ENCODE peak calls at places on chromosomes 2 and 18, in eight cellular contexts. K is NCI-H1092 treated with DMSO at 0.1 percent for 48 hours; O is gastrocnemius medialis; Z is cardiac fibroblast; U is stimulated activated CD8-positive, alpha-beta memory T cell treated with anti-CD3 and anti-CD28 coated beads, Interleukin-15, amount 100 ng/mL, for 1 hour; N is heart right ventricle; Q is activated CD8-positive, alpha-beta memory T cell treated with anti-CD3 and anti-CD28 coated beads, Interleukin-2, amount 50 U/mL, for 48 hours; G is A172. P is an unnamed sample.

GRCh38 chr18:22900558-22901183 is 32.5 kb upstream of the RBBP8 start:
- DNase-seq in K (peak; percentile 85), O (no peak), Z (peak; percentile 32), U (no peak), N (peak; percentile 25), Q (no peak), G (no peak), P (no peak)

GRCh38 chr2:59961733-59962132 is 591.7 kb downstream of the BCL11A start:
- DNase-seq in K (no peak), O (no peak), Z (no peak), U (no peak), N (no peak), Q (no peak), G (no peak), P (no peak)

GRCh38 chr2:237532225-237532624 is 34.1 kb upstream of the PRLH start:
- DNase-seq in K (no peak), O (no peak), Z (no peak), U (no peak), N (no peak), Q (no peak), G (no peak), P (no peak)

GRCh38 chr2:45330617-45331016 is 280.4 kb downstream of the SRBD1 start:
- DNase-seq in K (peak; percentile 10), O (no peak), Z (peak; percentile 69), U (no peak), N (no peak), Q (no peak), G (no peak), P (no peak)

GRCh38 chr2:165897741-165898140 is 55.8 kb downstream of the TTC21B start:
- DNase-seq in K (no peak), O (no peak), Z (no peak), U (no peak), N (no peak), Q (no peak), G (no peak), P (no peak)

GRCh38 chr2:102050854-102051391 is 59.2 kb downstream of the IL1R2 start:
- DNase-seq in K (no peak), O (peak; percentile 73), Z (peak; percentile 99), U (no peak), N (peak; percentile 93), Q (no peak), G (no peak), P (no peak)

GRCh38 chr2:8255448-8255800 is 426.4 kb upstream of the ID2 start:
- DNase-seq in K (no peak), O (no peak), Z (no peak), U (no peak), N (no peak), Q (no peak), G (peak; percentile 54), P (no peak)

GRCh38 chr2:112962308-112963175 is 15.3 kb upstream of the IL36G start:
- DNase-seq in K (no peak), O (no peak), Z (no peak), U (no peak), N (no peak), Q (no peak), G (no peak), P (no peak)

GRCh38 chr2:205911306-205911705 is 174.7 kb downstream of the INO80D start:
- DNase-seq in K (no peak), O (no peak), Z (no peak), U (no peak), N (no peak), Q (no peak), G (no peak), P (no peak)

GRCh38 chr2:112151701-112152440 is 13.7 kb downstream of the FBLN7 start:
- DNase-seq in K (no peak), O (no peak), Z (no peak), U (no peak), N (no peak), Q (no peak), G (no peak), P (no peak)

P was measured in memory B cell.